ENCODE peak calls at places on chromosomes 2 and 18, in six cellular contexts. R is neural progenitor cell; E is GM03348; Q is cardiac fibroblast; T is ELF-1; V is activated CD4-positive, alpha-beta T cell treated with anti-CD3 and anti-CD28 coated beads, Interleukin-2, amount 50 U/mL, for 4 hours. D is an unnamed sample.

GRCh38 chr2:16394072-16394985 is 271.3 kb downstream of the CYRIA start:
- DNase-seq in V (no peak), E (no peak), Q (no peak), T (peak), R (peak), D (no peak)

GRCh38 chr2:234865586-234865985 is 86.2 kb upstream of the SH3BP4 start:
- DNase-seq in Q (no peak), V (no peak), R (no peak), E (no peak), T (no peak), D (no peak)

GRCh38 chr2:197011777-197012641 is 85.5 kb upstream of the PGAP1 start:
- DNase-seq in E (peak), Q (peak), T (peak), R (peak), V (no peak), D (no peak)

GRCh38 chr2:18077724-18078123 is 199.3 kb downstream of the KCNS3 start:
- DNase-seq in T (no peak), Q (peak), V (no peak), R (no peak), E (peak), D (no peak)

GRCh38 chr2:101832114-101832513 is 134.6 kb downstream of the MAP4K4 start:
- DNase-seq in T (no peak), V (no peak), Q (no peak), E (peak), R (no peak), D (no peak)

GRCh38 chr18:24915547-24915946 is 436.4 kb downstream of the ZNF521 start:
- DNase-seq in V (no peak), R (no peak), Q (no peak), T (no peak), E (peak), D (no peak)

GRCh38 chr2:37026050-37026449 is 58.1 kb downstream of the HEATR5B start:
- DNase-seq in T (peak), R (peak), V (no peak), Q (peak), E (no peak), D (peak)

GRCh38 chr2:113192459-113193100 is 18.8 kb downstream of the PSD4 start:
- DNase-seq in R (peak), T (peak), E (no peak), V (no peak), Q (no peak), D (peak)

GRCh38 chr2:218960196-218961165 is 1.0 kb downstream of the CDK5R2 start:
- DNase-seq in E (no peak), R (peak), V (no peak), Q (no peak), T (peak), D (no peak)

GRCh38 chr18:79852561-79853302 is 55.0 kb downstream of the KCNG2 start:
- DNase-seq in V (no peak), T (no peak), R (no peak), E (no peak), Q (no peak), D (no peak)

GRCh38 chr2:73859721-73860586 is 31.2 kb downstream of the STAMBP start:
- DNase-seq in V (no peak), R (no peak), Q (peak), T (no peak), E (peak), D (no peak)

GRCh38 chr2:234467289-234467688 is 29.6 kb downstream of the ARL4C start:
- DNase-seq in V (no peak), T (no peak), Q (no peak), E (no peak), R (no peak), D (no peak)

GRCh38 chr2:9778471-9779402 is 64.5 kb upstream of the TAF1B start:
- DNase-seq in R (no peak), E (peak), T (no peak), Q (no peak), V (no peak), D (no peak)

GRCh38 chr2:206962966-206963365 is 23.6 kb downstream of the CPO start:
- DNase-seq in E (no peak), Q (no peak), V (no peak), T (no peak), R (no peak), D (no peak)

GRCh38 chr18:46623541-46623940 is 33.5 kb downstream of the LOXHD1 start:
- DNase-seq in T (no peak), V (no peak), Q (peak), E (peak), R (no peak), D (no peak)

GRCh38 chr2:46991985-46992384 is 76.4 kb upstream of the MCFD2 start:
- DNase-seq in V (no peak), T (no peak), Q (no peak), E (no peak), R (no peak), D (no peak)

GRCh38 chr2:127811397-127811860 is 458 bp upstream of the WDR33 start:
- DNase-seq in E (no peak), V (no peak), R (no peak), Q (no peak), T (no peak), D (no peak)

GRCh38 chr2:189576361-189576760 is 4.2 kb downstream of the SLC40A1 start:
- DNase-seq in Q (no peak), R (no peak), E (no peak), V (no peak), T (no peak), D (no peak)

GRCh38 chr2:232539298-232540231 is at the start of gene CHRNG:
- DNase-seq in E (no peak), R (peak), Q (no peak), T (peak), V (no peak), D (no peak)

GRCh38 chr2:191679818-191680600 is 2.1 kb downstream of the NABP1 start:
- DNase-seq in V (no peak), T (no peak), E (peak), R (no peak), Q (peak), D (no peak)

GRCh38 chr2:160229591-160229990 is 29.5 kb upstream of the ITGB6 start:
- DNase-seq in E (peak), V (no peak), Q (peak), T (no peak), R (no peak), D (no peak)

GRCh38 chr18:76814256-76814655 is 8.1 kb upstream of the ZNF236 start:
- DNase-seq in T (no peak), R (no peak), E (no peak), Q (no peak), V (no peak), D (no peak)

GRCh38 chr18:57803119-57803969 is at the start of gene ATP8B1:
- DNase-seq in V (no peak), E (peak), R (peak), T (peak), Q (peak), D (peak)

GRCh38 chr2:183964565-183964964 is 633.8 kb upstream of the ZNF804A start:
- DNase-seq in T (no peak), V (no peak), Q (no peak), E (no peak), R (no peak), D (no peak)

GRCh38 chr2:233387667-233388528 is 33.6 kb downstream of the DGKD start:
- DNase-seq in E (peak), V (no peak), R (no peak), T (no peak), Q (peak), D (no peak)

GRCh38 chr2:128986867-128987268 is 668.2 kb upstream of the HS6ST1 start:
- DNase-seq in V (no peak), E (no peak), R (no peak), Q (no peak), T (no peak), D (no peak)

GRCh38 chr2:241223211-241224067 is 35.0 kb downstream of the ANO7 start:
- DNase-seq in Q (no peak), R (no peak), T (peak), V (no peak), E (peak), D (no peak)

GRCh38 chr2:43469713-43470112 is 126.1 kb downstream of the THADA start:
- DNase-seq in Q (no peak), V (no peak), E (no peak), R (no peak), T (no peak), D (no peak)

GRCh38 chr2:9335322-9335754 is 88.0 kb downstream of the ITGB1BP1 start:
- DNase-seq in Q (no peak), V (no peak), R (no peak), T (no peak), E (no peak), D (no peak)

GRCh38 chr2:203427061-203427460 is 98.9 kb downstream of the ABI2 start:
- DNase-seq in R (no peak), T (no peak), E (peak), Q (peak), V (no peak), D (no peak)

GRCh38 chr2:173462908-173463840 is 108.5 kb downstream of the CDCA7 start:
- DNase-seq in R (peak), T (no peak), E (no peak), V (no peak), Q (no peak), D (no peak)

GRCh38 chr2:72041638-72042111 is 106.0 kb downstream of the CYP26B1 start:
- DNase-seq in R (no peak), T (no peak), V (no peak), Q (no peak), E (peak), D (no peak)

GRCh38 chr2:241951920-241952319 is 82.4 kb downstream of the RTP5 start:
- DNase-seq in T (no peak), V (no peak), Q (no peak), E (no peak), R (no peak), D (no peak)

D was measured in WTC11.